ENCODE peak calls at places on chromosomes 3 and 15, in seven cellular contexts. F is stimulated activated CD8-positive, alpha-beta memory T cell treated with anti-CD3 and anti-CD28 coated beads, Interleukin-4, amount 100 ng/mL, for 4 hours; G is NCI-H226; I is neural progenitor cell; H is GM10248; U is body of pancreas; C is NCI-H460. Y is an unnamed sample.

GRCh38 chr15:100681335-100681746 is 79.0 kb downstream of the ASB7 start:
- DNase-seq in F (no peak), G (no peak), I (no peak), H (no peak), U (no peak), C (no peak), Y (no peak)

GRCh38 chr3:146044046-146044445 is 116.9 kb downstream of the PLOD2 start:
- DNase-seq in F (no peak), G (no peak), I (no peak), H (no peak), U (no peak), C (no peak), Y (no peak)

GRCh38 chr3:118425272-118425837 is 609.3 kb downstream of the IGSF11 start:
- DNase-seq in F (no peak), G (no peak), I (no peak), H (no peak), U (no peak), C (no peak), Y (no peak)

GRCh38 chr15:78054971-78055370 is 22.5 kb downstream of the TBC1D2B start:
- DNase-seq in F (no peak), G (no peak), I (no peak), H (no peak), U (no peak), C (no peak), Y (no peak)

GRCh38 chr3:165607221-165607620 is 230.0 kb downstream of the BCHE start:
- DNase-seq in F (no peak), G (no peak), I (no peak), H (no peak), U (no peak), C (no peak), Y (no peak)

GRCh38 chr15:93033434-93034045 is 55.5 kb downstream of the RGMA start:
- DNase-seq in F (no peak), G (no peak), I (no peak), H (peak), U (no peak), C (no peak), Y (no peak)

GRCh38 chr3:59660852-59661624 is 611.2 kb upstream of the CFAP20DC start:
- DNase-seq in F (no peak), G (no peak), I (no peak), H (no peak), U (no peak), C (no peak), Y (no peak)

GRCh38 chr3:47540281-47540680 is 26.8 kb upstream of the ELP6 start:
- DNase-seq in F (no peak), G (no peak), I (no peak), H (peak), U (no peak), C (no peak), Y (no peak)

GRCh38 chr3:63351159-63352007 is 73.3 kb downstream of the SYNPR start:
- DNase-seq in F (no peak), G (peak), I (peak), H (peak), U (peak), C (peak), Y (no peak)

GRCh38 chr3:80914854-80915253 is 846.6 kb downstream of the GBE1 start:
- DNase-seq in F (no peak), G (no peak), I (no peak), H (no peak), U (no peak), C (no peak), Y (no peak)

GRCh38 chr15:92500023-92500630 is 106.4 kb downstream of the ST8SIA2 start:
- DNase-seq in F (no peak), G (no peak), I (no peak), H (no peak), U (no peak), C (no peak), Y (no peak)

GRCh38 chr3:28726840-28727239 is 378.2 kb upstream of the AZI2 start:
- DNase-seq in F (no peak), G (peak), I (peak), H (peak), U (peak), C (peak), Y (no peak)

GRCh38 chr3:180870008-180870733 is 42.3 kb upstream of the FXR1 start:
- DNase-seq in F (no peak), G (no peak), I (peak), H (no peak), U (peak), C (no peak), Y (no peak)

GRCh38 chr3:114758828-114759709 is 388.0 kb downstream of the ZBTB20 start:
- DNase-seq in F (no peak), G (peak), I (no peak), H (no peak), U (peak), C (no peak), Y (no peak)

GRCh38 chr3:150183619-150184425 is 213.1 kb upstream of the PFN2 start:
- DNase-seq in F (peak), G (no peak), I (peak), H (peak), U (peak), C (peak), Y (peak)

GRCh38 chr15:32774022-32774421 is 56.2 kb downstream of the GREM1 start:
- DNase-seq in F (no peak), G (no peak), I (no peak), H (no peak), U (no peak), C (peak), Y (no peak)

GRCh38 chr3:195005251-195005620 is 265.7 kb downstream of the XXYLT1 start:
- DNase-seq in F (no peak), G (no peak), I (no peak), H (no peak), U (no peak), C (no peak), Y (no peak)

GRCh38 chr15:78449220-78449999 is 11.4 kb downstream of the IREB2 start:
- DNase-seq in F (no peak), G (no peak), I (no peak), H (no peak), U (no peak), C (no peak), Y (no peak)

GRCh38 chr3:132660056-132660744 is at the start of gene UBA5:
- DNase-seq in F (peak), G (peak), I (peak), H (peak), U (peak), C (no peak), Y (peak)

GRCh38 chr3:30357897-30358296 is 248.5 kb upstream of the TGFBR2 start:
- DNase-seq in F (no peak), G (no peak), I (no peak), H (no peak), U (no peak), C (no peak), Y (no peak)

GRCh38 chr3:129597792-129598381 is 8.6 kb downstream of the PLXND1 start:
- DNase-seq in F (no peak), G (no peak), I (peak), H (no peak), U (no peak), C (no peak), Y (no peak)

GRCh38 chr3:56251343-56251945 is 216.8 kb downstream of the ERC2 start:
- DNase-seq in F (no peak), G (peak), I (peak), H (peak), U (peak), C (peak), Y (no peak)

GRCh38 chr3:69669070-69669469 is 70.2 kb upstream of the MITF start:
- DNase-seq in F (no peak), G (no peak), I (no peak), H (no peak), U (no peak), C (no peak), Y (no peak)

GRCh38 chr15:79973445-79974180 is 2.6 kb upstream of the BCL2A1 start:
- DNase-seq in F (no peak), G (no peak), I (no peak), H (no peak), U (no peak), C (no peak), Y (peak)

GRCh38 chr3:38960953-38961622 is 90.7 kb downstream of the SCN11A start:
- DNase-seq in F (no peak), G (peak), I (peak), H (peak), U (peak), C (peak), Y (no peak)

GRCh38 chr3:36418296-36418695 is 38.0 kb downstream of the STAC start:
- DNase-seq in F (no peak), G (no peak), I (no peak), H (no peak), U (no peak), C (no peak), Y (no peak)

GRCh38 chr3:185406127-185406620 is 43.2 kb downstream of the MAP3K13 start:
- DNase-seq in F (no peak), G (no peak), I (no peak), H (no peak), U (no peak), C (no peak), Y (no peak)

GRCh38 chr15:76642671-76643070 is 262.5 kb downstream of the SCAPER start:
- DNase-seq in F (no peak), G (no peak), I (no peak), H (no peak), U (no peak), C (no peak), Y (no peak)

GRCh38 chr3:10758304-10759037 is 57.6 kb upstream of the SLC6A11 start:
- DNase-seq in F (no peak), G (peak), I (peak), H (peak), U (peak), C (peak), Y (no peak)

GRCh38 chr3:38610436-38610835 is 39.1 kb downstream of the SCN5A start:
- DNase-seq in F (no peak), G (no peak), I (no peak), H (no peak), U (no peak), C (no peak), Y (peak)

GRCh38 chr3:17055374-17056276 is 170.9 kb downstream of the PLCL2 start:
- DNase-seq in F (no peak), G (no peak), I (no peak), H (no peak), U (no peak), C (no peak), Y (no peak)

GRCh38 chr15:32956006-32956405 is 238.2 kb downstream of the GREM1 start:
- DNase-seq in F (no peak), G (peak), I (peak), H (peak), U (peak), C (peak), Y (no peak)

GRCh38 chr3:186849392-186849975 is 7.0 kb downstream of the ADIPOQ start:
- DNase-seq in F (no peak), G (no peak), I (peak), H (peak), U (no peak), C (peak), Y (no peak)

GRCh38 chr3:10666621-10667020 is 149.4 kb upstream of the SLC6A11 start:
- DNase-seq in F (no peak), G (no peak), I (no peak), H (no peak), U (no peak), C (no peak), Y (no peak)

Y was measured in spleen.